ENCODE peak calls at places on chromosomes 2 and 18, in nine cellular contexts. X is GM13976, D is ovary, K is kidney, T is nephron progenitor cell, Q is progenitor cell of endocrine pancreas, I is GM12865, V is foreskin fibroblast, R is vagina. E is an unnamed sample.

GRCh38 chr2:26988165-26988879 is 17.9 kb downstream of the MAPRE3 start:
- DNase-seq in X (no peak), D (no peak), K (no peak), T (no peak), Q (no peak), I (no peak), V (peak), R (no peak), E (peak)

GRCh38 chr2:159798376-159798724 is 342 bp upstream of the CD302 start:
- DNase-seq in X (no peak), D (no peak), K (no peak), T (no peak), Q (no peak), I (no peak), V (no peak), R (no peak), E (no peak)

GRCh38 chr2:38155025-38155424 is 79.1 kb upstream of the CYP1B1 start:
- DNase-seq in X (no peak), D (no peak), K (no peak), T (no peak), Q (no peak), I (no peak), V (no peak), R (no peak), E (no peak)

GRCh38 chr18:59353079-59353680 is 5.9 kb downstream of the LMAN1 start:
- DNase-seq in X (no peak), D (no peak), K (no peak), T (no peak), Q (no peak), I (no peak), V (no peak), R (no peak), E (no peak)

GRCh38 chr2:209614630-209615369 is 156.8 kb upstream of the UNC80 start:
- DNase-seq in X (no peak), D (no peak), K (no peak), T (no peak), Q (no peak), I (no peak), V (no peak), R (no peak), E (no peak)

GRCh38 chr2:218895758-218896500 is 15.3 kb downstream of the WNT10A start:
- DNase-seq in X (peak), D (no peak), K (peak), T (no peak), Q (no peak), I (no peak), V (no peak), R (peak), E (peak)

GRCh38 chr18:13629841-13630747 is 96.3 kb downstream of the FAM210A start:
- DNase-seq in X (peak), D (no peak), K (no peak), T (peak), Q (peak), I (peak), V (peak), R (no peak), E (no peak)

GRCh38 chr2:178385595-178386148 is 65.3 kb downstream of the PRKRA start:
- DNase-seq in X (no peak), D (no peak), K (no peak), T (no peak), Q (no peak), I (no peak), V (peak), R (no peak), E (no peak)

GRCh38 chr18:59631583-59632181 is 65.5 kb downstream of the CCBE1 start:
- DNase-seq in X (peak), D (no peak), K (no peak), T (peak), Q (no peak), I (peak), V (peak), R (no peak), E (no peak)

GRCh38 chr2:118224888-118225264 is 136.6 kb downstream of the INSIG2 start:
- DNase-seq in X (no peak), D (no peak), K (no peak), T (no peak), Q (no peak), I (peak), V (no peak), R (no peak), E (no peak)

GRCh38 chr18:34358923-34359322 is 134.2 kb upstream of the NOL4 start:
- DNase-seq in X (peak), D (no peak), K (no peak), T (peak), Q (no peak), I (peak), V (no peak), R (no peak), E (no peak)

GRCh38 chr18:6868033-6868432 is 138.5 kb downstream of the ARHGAP28 start:
- DNase-seq in X (no peak), D (no peak), K (no peak), T (no peak), Q (no peak), I (no peak), V (no peak), R (no peak), E (no peak)

GRCh38 chr2:112181571-112182290 is 43.5 kb downstream of the FBLN7 start:
- DNase-seq in X (no peak), D (no peak), K (no peak), T (peak), Q (peak), I (no peak), V (no peak), R (peak), E (no peak)

GRCh38 chr2:85605406-85606115 is 3.1 kb upstream of the TMEM150A start:
- DNase-seq in X (no peak), D (no peak), K (no peak), T (no peak), Q (no peak), I (no peak), V (peak), R (no peak), E (no peak)

GRCh38 chr2:203887680-203888079 is 20.1 kb downstream of the CTLA4 start:
- DNase-seq in X (no peak), D (no peak), K (no peak), T (no peak), Q (no peak), I (no peak), V (no peak), R (no peak), E (no peak)

DNA sequence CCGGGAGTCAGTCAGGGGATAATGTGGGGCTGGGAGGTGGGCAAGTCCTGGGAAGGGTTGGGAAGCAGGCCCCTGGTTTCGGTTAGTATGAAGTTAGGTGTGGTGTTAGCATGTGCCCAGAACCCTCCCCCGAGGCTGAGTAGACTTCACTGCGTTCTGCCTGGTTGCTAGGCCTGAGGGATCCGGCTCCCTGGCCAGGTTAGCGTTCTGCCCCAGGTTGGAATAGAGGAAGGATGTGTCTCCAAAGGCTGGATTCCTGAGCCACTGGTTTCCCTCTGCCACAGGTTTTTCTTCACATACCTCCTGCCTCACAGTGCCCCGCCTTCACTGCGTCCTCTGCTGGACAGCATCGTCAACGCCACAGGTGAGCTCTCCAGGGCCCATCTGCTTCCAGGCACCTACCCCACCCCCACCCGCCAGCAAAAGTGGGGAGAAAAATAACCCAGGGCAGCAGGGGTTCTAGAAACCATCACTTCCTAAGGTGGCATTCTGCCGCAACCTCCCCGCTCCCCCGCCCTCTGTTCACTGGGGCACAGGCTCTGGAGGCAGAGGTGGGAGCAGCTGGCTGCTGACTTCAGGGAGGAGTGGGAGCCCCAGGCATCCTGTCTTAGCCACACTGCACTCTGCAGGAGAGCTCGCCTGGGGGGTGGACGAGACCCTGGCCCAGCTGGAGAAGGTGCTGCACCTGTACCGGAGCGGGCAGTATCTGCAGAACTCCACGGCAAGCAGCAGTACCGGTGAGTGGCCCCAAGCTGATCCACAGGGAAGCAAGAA is 7.0 kb downstream of the PKDCC start:
- DNase-seq in X (no peak), D (peak), K (peak), T (no peak), Q (peak), I (no peak), V (no peak), R (no peak), E (no peak)
- TF ChIP-seq CTCF in X (no peak), D (no peak), K (no peak), T (no peak), Q (peak), I (no peak), V (no peak), R (no peak), E (no peak)

GRCh38 chr2:106882658-106883057 is 3.3 kb downstream of the ST6GAL2 start:
- DNase-seq in X (no peak), D (no peak), K (no peak), T (no peak), Q (no peak), I (no peak), V (peak), R (no peak), E (no peak)
- TF ChIP-seq CTCF in X (no peak), D (no peak), K (no peak), T (no peak), Q (no peak), I (no peak), V (no peak), R (no peak), E (no peak)

GRCh38 chr2:208392300-208392699 is 14.3 kb upstream of the PTH2R start:
- DNase-seq in X (no peak), D (no peak), K (no peak), T (no peak), Q (no peak), I (no peak), V (no peak), R (no peak), E (no peak)
- TF ChIP-seq CTCF in X (no peak), D (no peak), K (no peak), T (no peak), Q (peak), I (no peak), V (peak), R (no peak), E (no peak)

DNA sequence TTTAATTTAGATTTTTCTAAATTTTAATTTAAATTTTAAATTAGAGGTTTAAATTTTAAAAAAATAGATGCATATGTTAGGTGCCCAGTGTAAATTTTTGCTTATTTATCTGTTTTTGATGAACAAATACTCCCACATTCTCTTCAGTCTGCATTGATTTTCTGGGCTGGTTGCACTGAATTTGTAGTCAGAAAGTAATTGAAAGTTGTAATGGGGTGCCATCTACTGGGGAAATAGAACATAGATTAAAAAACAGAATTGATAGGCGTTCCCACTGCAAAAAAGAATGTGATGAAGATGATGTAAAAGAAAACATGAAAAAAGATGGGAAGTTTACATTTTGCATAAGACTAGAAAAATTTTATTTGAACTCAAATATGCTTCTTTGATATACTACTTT is 51.7 kb upstream of the CCDC85A start:
- DNase-seq in X (peak), D (no peak), K (no peak), T (no peak), Q (no peak), I (peak), V (peak), R (no peak), E (no peak)
- TF ChIP-seq CTCF in X (peak), D (no peak), K (peak), T (peak), Q (peak), I (peak), V (peak), R (no peak), E (no peak)

DNA sequence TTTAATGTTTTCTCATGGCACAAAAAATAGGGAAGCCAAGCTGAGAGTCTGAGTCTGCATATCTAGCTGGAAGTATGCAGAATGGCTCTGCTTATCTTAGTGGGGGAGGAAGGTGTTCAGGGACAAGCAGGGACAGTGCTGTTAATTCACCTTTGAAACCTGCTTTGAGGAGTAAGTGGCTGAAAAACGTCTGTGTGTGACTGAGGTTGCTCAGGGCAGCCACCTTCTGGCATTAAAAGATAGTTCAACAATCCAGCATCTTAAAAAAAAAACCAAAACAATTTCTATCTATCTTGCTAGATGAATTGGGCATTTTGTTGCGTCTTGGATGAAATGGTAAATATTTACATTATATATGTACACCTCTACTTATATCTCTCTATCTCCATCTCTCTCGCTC is 2.0 kb upstream of the TRPM8 start:
- DNase-seq in X (no peak), D (no peak), K (no peak), T (no peak), Q (no peak), I (peak), V (peak), R (no peak), E (no peak)
- TF ChIP-seq CTCF in X (peak), D (no peak), K (no peak), T (peak), Q (peak), I (peak), V (no peak), R (no peak), E (no peak)

GRCh38 chr18:70385474-70385873 is 96.6 kb downstream of the SOCS6 start:
- DNase-seq in X (no peak), D (no peak), K (no peak), T (no peak), Q (no peak), I (no peak), V (no peak), R (no peak), E (no peak)

GRCh38 chr18:70384181-70384790 is 95.4 kb downstream of the SOCS6 start:
- DNase-seq in X (no peak), D (no peak), K (no peak), T (no peak), Q (no peak), I (no peak), V (peak), R (no peak), E (no peak)

GRCh38 chr18:70386582-70386981 is 97.7 kb downstream of the SOCS6 start:
- DNase-seq in X (no peak), D (no peak), K (no peak), T (no peak), Q (no peak), I (no peak), V (no peak), R (no peak), E (no peak)

GRCh38 chr18:70390366-70391090 is 101.7 kb downstream of the SOCS6 start:
- DNase-seq in X (no peak), D (no peak), K (no peak), T (no peak), Q (no peak), I (no peak), V (peak), R (no peak), E (no peak)

DNA sequence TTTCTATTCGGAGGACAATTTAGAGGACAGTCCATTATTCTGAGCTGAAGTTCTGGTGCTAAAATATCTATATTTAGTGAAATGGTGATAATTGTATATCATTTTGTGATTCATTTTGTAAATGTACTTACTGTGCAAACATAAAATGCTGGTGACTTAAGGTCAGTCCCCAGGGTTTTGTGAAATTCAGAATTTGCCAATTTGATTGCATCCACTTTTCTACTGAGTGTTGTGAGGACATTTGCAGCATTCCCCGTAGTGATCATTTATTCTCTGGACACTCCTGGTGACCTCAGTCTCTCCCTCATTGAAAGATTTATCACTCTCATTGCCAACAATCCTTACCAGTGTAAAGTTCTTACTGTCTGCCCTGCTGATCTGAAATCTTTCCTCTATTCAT is 98.2 kb downstream of the SOCS6 start:
- DNase-seq in X (no peak), D (no peak), K (no peak), T (no peak), Q (no peak), I (no peak), V (no peak), R (no peak), E (no peak)
- TF ChIP-seq CTCF in X (no peak), D (no peak), K (no peak), T (no peak), Q (no peak), I (no peak), V (no peak), R (no peak), E (no peak)